ENCODE peak calls at places on chromosomes 7 and 10, in five cellular contexts. One of them, this sample, is unnamed.

GRCh38 chr7:158407581-158408331 is 179.9 kb downstream of the PTPRN2 start:
- DNase-seq in K562: no peak
- DNase-seq in pancreas: no peak
- DNase-seq in heart right ventricle: no peak
- DNase-seq in mammary epithelial cell: peak
- DNase-seq in this sample: no peak

GRCh38 chr7:104960741-104961479 is 53.1 kb upstream of the KMT2E start:
- DNase-seq in K562: no peak
- DNase-seq in mammary epithelial cell: peak
- DNase-seq in pancreas: no peak
- DNase-seq in heart right ventricle: no peak
- DNase-seq in this sample: no peak

GRCh38 chr10:99945286-99945685 is 64.5 kb downstream of the DNMBP start:
- DNase-seq in heart right ventricle: peak
- DNase-seq in pancreas: no peak
- DNase-seq in K562: no peak
- DNase-seq in mammary epithelial cell: peak
- DNase-seq in this sample: no peak

GRCh38 chr7:139656387-139656786 is 121.4 kb downstream of the HIPK2 start:
- DNase-seq in K562: no peak
- DNase-seq in heart right ventricle: no peak
- DNase-seq in mammary epithelial cell: peak
- DNase-seq in pancreas: no peak
- DNase-seq in this sample: no peak

GRCh38 chr7:41732279-41733062 is 29.6 kb upstream of the INHBA start:
- DNase-seq in heart right ventricle: no peak
- DNase-seq in pancreas: no peak
- DNase-seq in mammary epithelial cell: no peak
- DNase-seq in K562: no peak
- DNase-seq in this sample: no peak

GRCh38 chr7:129959480-129960332 is 6.9 kb upstream of the UBE2H start:
- DNase-seq in mammary epithelial cell: peak
- DNase-seq in K562: no peak
- DNase-seq in heart right ventricle: no peak
- DNase-seq in pancreas: peak
- DNase-seq in this sample: no peak

GRCh38 chr10:110226926-110227641 is 19.7 kb downstream of the MXI1 start:
- DNase-seq in mammary epithelial cell: peak
- DNase-seq in pancreas: peak
- DNase-seq in heart right ventricle: peak
- DNase-seq in K562: peak
- DNase-seq in this sample: peak

GRCh38 chr10:132844069-132844809 is 58.3 kb upstream of the NKX6-2 start:
- DNase-seq in K562: no peak
- DNase-seq in pancreas: no peak
- DNase-seq in mammary epithelial cell: no peak
- DNase-seq in heart right ventricle: no peak
- DNase-seq in this sample: no peak

GRCh38 chr7:88276605-88277153 is 30.0 kb downstream of the STEAP4 start:
- DNase-seq in pancreas: no peak
- DNase-seq in heart right ventricle: no peak
- DNase-seq in mammary epithelial cell: no peak
- DNase-seq in K562: no peak
- DNase-seq in this sample: no peak

GRCh38 chr7:80967536-80968297 is 48.9 kb upstream of the SEMA3C start:
- DNase-seq in mammary epithelial cell: no peak
- DNase-seq in pancreas: no peak
- DNase-seq in heart right ventricle: no peak
- DNase-seq in K562: no peak
- DNase-seq in this sample: no peak

GRCh38 chr7:149815121-149815520 is 23.1 kb upstream of the ZNF862 start:
- DNase-seq in pancreas: no peak
- DNase-seq in heart right ventricle: no peak
- DNase-seq in K562: no peak
- DNase-seq in mammary epithelial cell: no peak
- DNase-seq in this sample: no peak

GRCh38 chr7:149816794-149817193 is 21.4 kb upstream of the ZNF862 start:
- DNase-seq in mammary epithelial cell: no peak
- DNase-seq in heart right ventricle: no peak
- DNase-seq in K562: no peak
- DNase-seq in pancreas: no peak
- DNase-seq in this sample: no peak

GRCh38 chr7:149817301-149817771 is 20.8 kb upstream of the ZNF862 start:
- DNase-seq in heart right ventricle: no peak
- DNase-seq in mammary epithelial cell: no peak
- DNase-seq in K562: no peak
- DNase-seq in pancreas: no peak
- DNase-seq in this sample: no peak

GRCh38 chr7:149815661-149816266 is 22.4 kb upstream of the ZNF862 start:
- DNase-seq in heart right ventricle: no peak
- DNase-seq in K562: no peak
- DNase-seq in pancreas: no peak
- DNase-seq in mammary epithelial cell: no peak
- DNase-seq in this sample: no peak

DNA sequence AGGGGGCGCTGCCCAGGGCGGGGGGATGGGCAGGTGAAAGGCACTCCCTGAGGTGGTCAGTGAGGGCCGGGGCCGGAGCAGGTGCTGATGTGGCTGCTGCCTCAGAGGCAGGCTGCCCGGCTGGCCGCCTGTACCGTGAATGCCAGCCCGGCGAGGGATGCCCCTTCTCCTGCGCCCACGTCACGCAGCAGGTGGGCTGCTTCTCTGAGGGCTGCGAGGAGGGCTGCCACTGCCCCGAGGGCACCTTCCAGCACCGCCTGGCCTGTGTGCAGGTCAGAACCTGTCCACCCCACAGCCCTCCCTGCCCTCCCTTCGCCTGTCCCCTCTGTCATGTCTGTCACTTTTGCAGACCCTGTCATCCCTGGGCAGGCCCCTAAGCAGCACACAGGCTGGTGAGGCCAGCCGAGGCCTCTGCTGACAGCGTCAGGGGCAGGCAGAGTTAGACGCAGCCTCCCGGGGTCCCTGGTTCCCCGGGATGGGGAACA is 21.9 kb upstream of the ZNF862 start:
- DNase-seq in K562: no peak
- DNase-seq in mammary epithelial cell: no peak
- DNase-seq in heart right ventricle: no peak
- DNase-seq in pancreas: no peak
- DNase-seq in this sample: no peak
- TF ChIP-seq CTCF in K562: no peak
- TF ChIP-seq CTCF in mammary epithelial cell: no peak
- TF ChIP-seq CTCF in heart right ventricle: no peak
- TF ChIP-seq CTCF in pancreas: no peak
- TF ChIP-seq CTCF in this sample: no peak

DNA sequence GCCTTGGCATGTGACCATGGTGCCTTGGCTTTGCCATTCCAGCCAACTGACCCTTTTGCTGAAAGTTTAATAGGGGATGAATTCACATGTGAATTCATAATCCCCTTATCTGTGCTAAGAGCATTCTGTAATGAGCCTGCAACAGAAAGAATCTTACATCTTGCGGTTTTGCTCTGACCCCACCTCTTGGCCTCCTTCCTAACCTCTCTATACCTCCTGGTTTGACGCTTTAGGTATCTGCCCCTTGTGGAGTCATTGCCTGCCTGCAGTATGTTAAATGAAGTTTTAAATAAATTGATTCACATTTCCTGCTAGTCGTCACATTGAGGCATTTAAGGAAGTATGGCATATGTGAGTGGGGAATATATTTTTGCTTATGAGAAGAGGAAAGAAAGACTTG is 60.7 kb downstream of the LRMDA start:
- DNase-seq in heart right ventricle: no peak
- DNase-seq in pancreas: no peak
- DNase-seq in mammary epithelial cell: no peak
- DNase-seq in K562: no peak
- DNase-seq in this sample: no peak
- TF ChIP-seq CTCF in heart right ventricle: no peak
- TF ChIP-seq CTCF in pancreas: no peak
- TF ChIP-seq CTCF in mammary epithelial cell: no peak
- TF ChIP-seq CTCF in K562: no peak
- TF ChIP-seq CTCF in this sample: no peak

DNA sequence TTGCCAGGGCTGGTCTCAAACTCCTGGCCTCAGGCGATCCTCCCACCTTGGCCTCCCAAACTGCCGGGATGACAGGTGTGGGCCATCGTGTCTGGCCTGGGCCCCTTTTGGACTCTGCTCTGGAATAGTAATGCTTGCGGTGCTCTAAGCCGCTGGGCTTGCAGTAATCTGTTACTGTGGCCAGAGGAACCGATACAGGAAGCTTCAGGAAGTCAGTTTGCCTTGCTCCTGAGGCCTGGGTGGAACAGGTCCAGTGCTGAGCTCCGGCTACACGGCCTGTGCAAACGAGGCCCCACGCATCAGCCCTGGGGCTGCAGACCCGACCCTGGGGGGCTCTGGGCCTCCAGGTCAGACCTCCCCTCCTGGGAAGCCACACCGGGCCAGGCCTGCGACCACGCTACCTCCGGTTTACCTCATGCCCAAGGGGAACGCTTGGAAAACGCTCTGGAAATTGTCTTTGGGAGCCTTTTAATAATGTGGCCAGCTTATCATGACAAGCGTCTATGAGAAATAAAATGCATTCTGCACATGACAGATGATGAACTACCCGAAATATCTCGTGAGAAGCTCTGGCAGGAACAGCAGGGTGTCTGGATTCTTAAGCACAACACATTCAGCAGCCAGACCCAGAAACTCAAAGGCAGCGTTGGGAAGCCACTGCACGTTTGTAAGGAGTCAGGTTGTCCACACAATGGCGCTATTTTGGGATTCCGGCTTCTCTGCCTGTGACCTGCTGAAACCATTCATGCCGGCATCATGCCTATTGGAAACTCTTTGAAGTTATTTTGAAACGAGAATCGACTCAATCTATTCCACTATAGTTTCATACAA is 10.1 kb upstream of the ADAP1 start:
- DNase-seq in mammary epithelial cell: no peak
- DNase-seq in K562: no peak
- DNase-seq in heart right ventricle: peak
- DNase-seq in pancreas: peak
- DNase-seq in this sample: no peak
- TF ChIP-seq CTCF in mammary epithelial cell: peak
- TF ChIP-seq CTCF in K562: peak
- TF ChIP-seq CTCF in heart right ventricle: peak
- TF ChIP-seq CTCF in pancreas: no peak
- TF ChIP-seq CTCF in this sample: no peak

GRCh38 chr7:95180-95862 is 97.0 kb upstream of the FAM20C start:
- DNase-seq in mammary epithelial cell: peak
- DNase-seq in pancreas: no peak
- DNase-seq in K562: no peak
- DNase-seq in heart right ventricle: no peak
- DNase-seq in this sample: no peak
- TF ChIP-seq CTCF in mammary epithelial cell: no peak
- TF ChIP-seq CTCF in pancreas: no peak
- TF ChIP-seq CTCF in K562: no peak
- TF ChIP-seq CTCF in heart right ventricle: no peak
- TF ChIP-seq CTCF in this sample: no peak

DNA sequence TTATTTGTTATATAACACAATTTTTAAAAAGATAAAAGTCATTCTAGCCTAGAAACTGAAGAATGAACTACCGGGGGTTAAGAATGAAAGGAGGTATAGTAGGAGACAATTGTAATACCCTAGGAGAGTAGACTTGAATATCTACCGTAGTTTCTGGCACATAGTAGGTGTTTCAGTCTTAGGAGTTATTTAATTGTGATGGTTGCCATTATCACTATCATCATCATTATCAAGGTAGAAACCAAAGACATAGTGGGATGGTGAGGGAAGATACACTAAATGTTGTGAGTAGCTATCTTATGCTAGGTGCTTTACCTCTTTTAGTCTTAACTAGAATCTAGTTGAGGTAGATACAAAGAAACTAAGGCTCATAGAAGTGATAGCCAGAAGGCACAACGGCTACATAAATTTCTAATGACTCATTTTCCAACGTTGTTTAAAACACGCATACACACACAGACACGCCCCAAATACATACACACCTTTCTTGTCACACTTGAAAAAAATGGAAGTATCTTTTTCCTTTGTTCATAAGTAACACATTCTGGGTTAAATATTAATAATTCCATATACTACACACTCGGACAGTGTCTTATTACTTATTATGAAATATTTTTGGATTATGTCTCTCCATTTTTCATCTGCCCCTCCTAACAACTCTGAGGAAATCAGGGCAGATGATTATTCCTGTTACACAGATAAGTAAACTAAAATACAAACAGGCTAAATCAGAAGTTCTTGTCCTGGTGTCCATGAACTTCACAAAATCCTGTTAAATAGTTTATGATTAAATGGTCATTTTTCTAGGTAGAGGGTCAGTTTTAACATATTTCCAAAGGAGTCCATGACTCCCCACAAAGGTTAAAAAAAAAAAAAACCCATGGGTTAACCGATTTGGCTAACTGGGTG is 2.0 kb upstream of the ANLN start:
- DNase-seq in pancreas: no peak
- DNase-seq in heart right ventricle: no peak
- DNase-seq in mammary epithelial cell: peak
- DNase-seq in K562: no peak
- DNase-seq in this sample: no peak
- TF ChIP-seq CTCF in pancreas: no peak
- TF ChIP-seq CTCF in heart right ventricle: no peak
- TF ChIP-seq CTCF in mammary epithelial cell: no peak
- TF ChIP-seq CTCF in K562: no peak
- TF ChIP-seq CTCF in this sample: no peak

GRCh38 chr7:134458806-134459698 is at the start of gene AKR1B1:
- DNase-seq in pancreas: peak
- DNase-seq in heart right ventricle: peak
- DNase-seq in mammary epithelial cell: peak
- DNase-seq in K562: peak
- DNase-seq in this sample: peak

GRCh38 chr7:134461921-134462320 is 3.0 kb upstream of the AKR1B1 start:
- DNase-seq in K562: no peak
- DNase-seq in pancreas: no peak
- DNase-seq in heart right ventricle: no peak
- DNase-seq in mammary epithelial cell: no peak
- DNase-seq in this sample: no peak

GRCh38 chr7:134457166-134457565 is 1.7 kb downstream of the AKR1B1 start:
- DNase-seq in mammary epithelial cell: no peak
- DNase-seq in heart right ventricle: no peak
- DNase-seq in pancreas: no peak
- DNase-seq in K562: no peak
- DNase-seq in this sample: no peak

GRCh38 chr7:134460000-134460399 is 1.1 kb upstream of the AKR1B1 start:
- DNase-seq in mammary epithelial cell: peak
- DNase-seq in pancreas: no peak
- DNase-seq in heart right ventricle: no peak
- DNase-seq in K562: no peak
- DNase-seq in this sample: no peak

DNA sequence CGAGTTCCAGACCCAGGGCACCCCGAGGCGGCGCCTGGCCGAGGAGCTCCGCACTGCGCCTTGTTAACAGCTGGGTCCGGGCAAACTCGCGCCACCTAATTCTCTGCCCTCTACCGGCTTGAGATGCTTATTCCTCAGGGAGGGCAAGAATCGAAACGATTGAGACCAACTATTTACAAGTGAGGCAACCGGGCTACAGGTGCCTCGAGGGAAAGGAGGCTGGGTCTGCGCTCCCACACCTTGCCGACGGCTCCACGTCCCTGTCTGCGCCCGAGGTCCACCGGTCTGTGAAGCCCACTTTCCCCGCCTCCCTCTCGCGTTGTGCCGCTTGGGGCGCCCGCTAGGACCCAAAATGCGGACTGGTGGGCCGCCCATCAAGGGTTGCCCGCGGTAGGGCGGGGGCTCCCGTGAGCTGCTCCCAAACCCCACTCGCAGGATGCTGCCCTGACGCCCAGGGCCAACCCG is 527 bp downstream of the AKR1B1 start:
- DNase-seq in heart right ventricle: peak
- DNase-seq in mammary epithelial cell: peak
- DNase-seq in pancreas: peak
- DNase-seq in K562: no peak
- DNase-seq in this sample: peak
- TF ChIP-seq CTCF in heart right ventricle: peak
- TF ChIP-seq CTCF in mammary epithelial cell: peak
- TF ChIP-seq CTCF in pancreas: no peak
- TF ChIP-seq CTCF in K562: no peak
- TF ChIP-seq CTCF in this sample: no peak